ENCODE peak calls at places on chromosomes 3 and 15, in four cellular contexts. One of them, this sample, is unnamed.

GRCh38 chr15:59140422-59141226 is 35.7 kb downstream of the CCNB2 start:
- DNase-seq in K562: peak
- DNase-seq in HCT116: no peak
- DNase-seq in SK-N-SH: no peak
- DNase-seq in this sample: no peak

GRCh38 chr3:50627407-50628051 is 10.6 kb downstream of the MAPKAPK3 start:
- DNase-seq in HCT116: peak
- DNase-seq in SK-N-SH: peak
- DNase-seq in K562: peak
- DNase-seq in this sample: no peak

GRCh38 chr3:133712017-133712416 is 34.2 kb upstream of the TF start:
- DNase-seq in K562: no peak
- DNase-seq in HCT116: no peak
- DNase-seq in SK-N-SH: no peak
- DNase-seq in this sample: no peak

GRCh38 chr15:81029416-81030367 is 29.0 kb downstream of the TLNRD1 start:
- DNase-seq in SK-N-SH: no peak
- DNase-seq in K562: no peak
- DNase-seq in HCT116: no peak
- DNase-seq in this sample: no peak

GRCh38 chr3:194691481-194692281 is 6.0 kb downstream of the FAM43A start:
- DNase-seq in HCT116: no peak
- DNase-seq in K562: no peak
- DNase-seq in SK-N-SH: peak
- DNase-seq in this sample: no peak

GRCh38 chr3:148101061-148101460 is 596.6 kb upstream of the AGTR1 start:
- DNase-seq in SK-N-SH: peak
- DNase-seq in HCT116: no peak
- DNase-seq in K562: no peak
- DNase-seq in this sample: no peak

GRCh38 chr3:120772081-120772480 is 29.5 kb downstream of the GTF2E1 start:
- DNase-seq in SK-N-SH: no peak
- DNase-seq in HCT116: no peak
- DNase-seq in K562: no peak
- DNase-seq in this sample: no peak

GRCh38 chr3:63450023-63450422 is 171.9 kb downstream of the SYNPR start:
- DNase-seq in HCT116: no peak
- DNase-seq in SK-N-SH: no peak
- DNase-seq in K562: no peak
- DNase-seq in this sample: no peak

GRCh38 chr3:100682854-100683760 is 26.2 kb upstream of the TFG start:
- DNase-seq in HCT116: no peak
- DNase-seq in SK-N-SH: no peak
- DNase-seq in K562: no peak
- DNase-seq in this sample: no peak

GRCh38 chr15:31214864-31215489 is 111.7 kb upstream of the KLF13 start:
- DNase-seq in HCT116: no peak
- DNase-seq in K562: no peak
- DNase-seq in SK-N-SH: no peak
- DNase-seq in this sample: no peak

GRCh38 chr3:148839805-148840204 is 12.2 kb downstream of the CPB1 start:
- DNase-seq in K562: no peak
- DNase-seq in HCT116: no peak
- DNase-seq in SK-N-SH: no peak
- DNase-seq in this sample: no peak

GRCh38 chr3:94285874-94286273 is 223.0 kb downstream of the NSUN3 start:
- DNase-seq in K562: no peak
- DNase-seq in SK-N-SH: peak
- DNase-seq in HCT116: no peak
- DNase-seq in this sample: no peak

GRCh38 chr3:189787622-189788021 is 156.4 kb downstream of the TP63 start:
- DNase-seq in SK-N-SH: no peak
- DNase-seq in K562: no peak
- DNase-seq in HCT116: no peak
- DNase-seq in this sample: no peak

GRCh38 chr3:44179251-44179650 is 62.4 kb upstream of the TOPAZ1 start:
- DNase-seq in K562: no peak
- DNase-seq in SK-N-SH: no peak
- DNase-seq in HCT116: no peak
- DNase-seq in this sample: no peak

GRCh38 chr3:39125837-39126500 is 18.5 kb downstream of the TTC21A start:
- DNase-seq in HCT116: no peak
- DNase-seq in K562: no peak
- DNase-seq in SK-N-SH: no peak
- DNase-seq in this sample: no peak

GRCh38 chr3:32447865-32448400 is 54.7 kb downstream of the CMTM6 start:
- DNase-seq in SK-N-SH: no peak
- DNase-seq in K562: no peak
- DNase-seq in HCT116: no peak
- DNase-seq in this sample: no peak

GRCh38 chr3:194396897-194397756 is 1.9 kb downstream of the GP5 start:
- DNase-seq in SK-N-SH: no peak
- DNase-seq in HCT116: no peak
- DNase-seq in K562: no peak
- DNase-seq in this sample: no peak

GRCh38 chr15:70504305-70504951 is 258.9 kb downstream of the UACA start:
- DNase-seq in K562: no peak
- DNase-seq in HCT116: no peak
- DNase-seq in SK-N-SH: peak
- DNase-seq in this sample: no peak

GRCh38 chr15:74319596-74320357 is 47.7 kb downstream of the CYP11A1 start:
- DNase-seq in HCT116: no peak
- DNase-seq in K562: no peak
- DNase-seq in SK-N-SH: peak
- DNase-seq in this sample: no peak

GRCh38 chr3:15294914-15295313 is 37.5 kb downstream of the SH3BP5 start:
- DNase-seq in HCT116: no peak
- DNase-seq in K562: no peak
- DNase-seq in SK-N-SH: no peak
- DNase-seq in this sample: no peak

GRCh38 chr15:62588930-62589655 is 424.0 kb upstream of the C2CD4B start:
- DNase-seq in HCT116: no peak
- DNase-seq in SK-N-SH: peak
- DNase-seq in K562: no peak
- DNase-seq in this sample: no peak

GRCh38 chr15:70355275-70355795 is 257.6 kb upstream of the TLE3 start:
- DNase-seq in SK-N-SH: peak
- DNase-seq in K562: no peak
- DNase-seq in HCT116: no peak
- DNase-seq in this sample: no peak

GRCh38 chr3:3798641-3799113 is 554 bp upstream of the LRRN1 start:
- DNase-seq in HCT116: no peak
- DNase-seq in K562: no peak
- DNase-seq in SK-N-SH: peak
- DNase-seq in this sample: no peak

GRCh38 chr15:25712192-25712960 is 150.8 kb downstream of the ATP10A start:
- DNase-seq in SK-N-SH: no peak
- DNase-seq in K562: no peak
- DNase-seq in HCT116: no peak
- DNase-seq in this sample: no peak

GRCh38 chr3:196813903-196814302 is 53.8 kb upstream of the SENP5 start:
- DNase-seq in K562: peak
- DNase-seq in HCT116: no peak
- DNase-seq in SK-N-SH: no peak
- DNase-seq in this sample: no peak

DNA sequence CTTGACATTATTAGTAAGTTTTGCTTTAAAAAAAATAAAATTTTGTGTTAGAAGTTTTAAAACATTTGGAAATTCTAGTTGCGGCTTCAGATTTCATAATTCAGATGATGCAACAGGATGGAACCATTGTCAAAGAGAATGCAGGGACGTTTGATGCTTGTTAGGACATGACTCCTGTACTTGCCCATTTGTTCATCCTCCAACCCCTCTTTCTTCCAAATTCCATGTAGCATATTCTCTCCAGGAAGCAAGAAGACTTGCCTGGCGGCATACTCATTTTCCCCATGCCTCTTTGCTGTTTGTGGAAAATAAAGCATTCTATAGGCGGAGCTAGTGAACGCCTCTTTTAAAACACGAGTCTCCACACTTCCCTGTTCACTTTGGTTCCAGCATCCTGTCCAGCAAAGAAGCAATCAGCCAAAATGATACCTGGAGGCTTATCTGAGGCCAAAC is at the start of gene CSTA:
- DNase-seq in K562: no peak
- DNase-seq in HCT116: no peak
- DNase-seq in SK-N-SH: no peak
- DNase-seq in this sample: no peak
- H3K4me3 ChIP-seq in K562: no peak
- H3K4me3 ChIP-seq in HCT116: peak
- H3K4me3 ChIP-seq in SK-N-SH: no peak
- H3K4me3 ChIP-seq in this sample: no peak

DNA sequence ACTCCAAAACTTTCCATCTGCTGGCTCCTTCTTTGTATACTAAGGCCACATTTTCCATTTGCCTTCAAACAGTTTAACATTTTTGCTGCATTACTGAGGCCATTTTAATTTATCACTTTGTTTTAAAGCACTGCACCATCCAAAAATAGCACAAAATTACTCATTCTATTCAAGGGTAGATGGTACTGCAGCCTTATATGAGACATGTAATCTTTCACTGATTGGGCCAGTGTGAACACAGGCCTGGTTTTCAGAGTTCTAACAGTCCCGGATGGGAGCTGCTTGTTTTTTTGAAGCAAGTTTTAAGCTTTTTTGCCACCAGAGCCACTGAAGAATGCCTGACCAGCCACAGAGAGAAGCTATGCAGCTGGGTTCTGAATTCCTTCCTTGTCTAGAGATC is 172.3 kb upstream of the TSC22D2 start:
- DNase-seq in SK-N-SH: no peak
- DNase-seq in HCT116: no peak
- DNase-seq in K562: no peak
- DNase-seq in this sample: no peak
- TF ChIP-seq SIN3A in SK-N-SH: no peak
- TF ChIP-seq SIN3A in HCT116: no peak
- TF ChIP-seq SIN3A in K562: no peak
- TF ChIP-seq SIN3A in this sample: no peak

GRCh38 chr15:57218826-57219576 is 157.3 kb upstream of the CGNL1 start:
- DNase-seq in K562: no peak
- DNase-seq in SK-N-SH: peak
- DNase-seq in HCT116: no peak
- DNase-seq in this sample: no peak
- H3K4me3 ChIP-seq in K562: no peak
- H3K4me3 ChIP-seq in SK-N-SH: peak
- H3K4me3 ChIP-seq in HCT116: no peak
- H3K4me3 ChIP-seq in this sample: no peak

GRCh38 chr3:160455846-160456245 is 6.3 kb upstream of the TRIM59 start:
- DNase-seq in K562: no peak
- DNase-seq in HCT116: no peak
- DNase-seq in SK-N-SH: no peak
- DNase-seq in this sample: no peak
- TF ChIP-seq SIN3A in K562: no peak
- TF ChIP-seq SIN3A in HCT116: no peak
- TF ChIP-seq SIN3A in SK-N-SH: no peak
- TF ChIP-seq SIN3A in this sample: no peak